ENCODE peak calls at places on chromosome 3, in seven cellular contexts. J, H, R, Z, O, F and Q are unnamed samples. For H3K27me3, the result is how much of the 10 kb centered on the place peaks cover.

GRCh38 chr3:4772171-4772804 is 206.9 kb upstream of the BHLHE40 start:
- ATAC-seq in Z (peak), H (peak), R (peak), F (peak), J (peak), O (peak), Q (peak)

GRCh38 chr3:152688313-152688712 is 146.6 kb upstream of the P2RY1 start:
- ATAC-seq in R (no peak), J (no peak), Z (no peak), O (no peak), H (no peak), F (no peak), Q (no peak)

GRCh38 chr3:44019736-44020135 is 221.9 kb upstream of the TOPAZ1 start:
- ATAC-seq in F (no peak), H (no peak), O (no peak), R (no peak), J (no peak), Z (no peak), Q (no peak)

GRCh38 chr3:54353547-54354339 is 231.4 kb downstream of the CACNA2D3 start:
- ATAC-seq in O (no peak), H (no peak), R (no peak), F (no peak), Z (no peak), J (peak), Q (no peak)

GRCh38 chr3:169147246-169148008 is 516.1 kb downstream of the MECOM start:
- ATAC-seq in H (peak), Z (peak), F (no peak), R (peak), O (peak), J (peak), Q (peak)

GRCh38 chr3:151774235-151774634 is 39.7 kb upstream of the AADAC start:
- ATAC-seq in H (no peak), F (no peak), O (no peak), Z (no peak), R (no peak), J (no peak), Q (no peak)

GRCh38 chr3:14411988-14412387 is 9.6 kb downstream of the SLC6A6 start:
- ATAC-seq in J (no peak), O (no peak), H (no peak), F (no peak), Z (no peak), R (no peak), Q (no peak)

GRCh38 chr3:106255870-106256248 is 387.0 kb upstream of the CBLB start:
- ATAC-seq in O (peak), Z (no peak), R (no peak), H (no peak), F (no peak), J (no peak), Q (no peak)

GRCh38 chr3:119541547-119541946 is 17.9 kb downstream of the CD80 start:
- ATAC-seq in Z (no peak), R (no peak), H (no peak), J (no peak), O (no peak), F (no peak), Q (no peak)

GRCh38 chr3:12670789-12671450 is 7.0 kb upstream of the RAF1 start:
- ATAC-seq in Z (peak), R (no peak), O (peak), F (no peak), J (peak), H (no peak), Q (no peak)

GRCh38 chr3:27659279-27660021 is 62.7 kb downstream of the EOMES start:
- ATAC-seq in R (peak), J (no peak), H (peak), F (peak), O (peak), Z (peak), Q (peak)

GRCh38 chr3:196181127-196181546 is 30.1 kb downstream of the ZDHHC19 start:
- ATAC-seq in Z (no peak), R (no peak), J (no peak), O (peak), H (no peak), F (no peak), Q (no peak)

GRCh38 chr3:196192036-196193001 is 18.9 kb downstream of the ZDHHC19 start:
- ATAC-seq in F (peak), R (no peak), H (peak), Z (peak), J (no peak), O (peak), Q (no peak)

GRCh38 chr3:196189608-196190347 is 21.4 kb downstream of the ZDHHC19 start:
- ATAC-seq in J (no peak), O (no peak), R (no peak), H (no peak), F (no peak), Z (no peak), Q (no peak)

GRCh38 chr3:196184881-196185280 is 26.3 kb downstream of the ZDHHC19 start:
- ATAC-seq in R (no peak), O (no peak), F (no peak), H (no peak), Z (no peak), J (no peak), Q (no peak)

GRCh38 chr3:196186661-196187573 is 24.3 kb downstream of the ZDHHC19 start:
- ATAC-seq in O (no peak), F (no peak), J (peak), H (peak), R (peak), Z (no peak), Q (no peak)
- TF ChIP-seq POLR2A in O (no peak), F (no peak), J (no peak), H (no peak), R (no peak), Z (no peak), Q (no peak)

GRCh38 chr3:137046746-137047145 is 89.0 kb downstream of the IL20RB start:
- ATAC-seq in Z (no peak), J (no peak), F (no peak), O (no peak), R (no peak), H (no peak), Q (no peak)
- H3K27me3 ChIP-seq in Z (under half), J (under half), F (under half), O (under half), R (under half), H (under half), Q (under half)

DNA sequence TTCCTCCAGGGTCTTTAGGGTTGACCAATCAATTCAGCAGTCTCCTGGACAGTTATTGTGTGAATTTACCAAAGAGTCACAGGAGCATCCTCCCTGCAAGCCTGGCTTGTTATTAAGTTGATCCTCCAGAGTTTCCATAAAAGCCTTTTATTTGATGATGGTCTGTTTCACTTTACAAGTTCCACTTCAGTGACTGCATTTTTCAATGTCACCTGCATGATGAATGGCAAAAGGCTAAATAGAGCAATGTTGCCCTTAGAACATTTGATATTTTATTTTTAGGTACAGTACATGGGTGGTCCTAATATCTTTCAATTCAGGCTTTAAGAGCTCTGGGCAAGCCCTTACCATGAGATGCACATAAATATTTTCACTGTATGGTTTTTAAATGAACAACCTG is 22.7 kb downstream of the GUCA1C start:
- ATAC-seq in R (no peak), H (no peak), Z (no peak), F (no peak), J (no peak), O (no peak), Q (no peak)
- H3K4me3 ChIP-seq in R (no peak), H (no peak), Z (no peak), F (no peak), J (no peak), O (no peak), Q (no peak)

GRCh38 chr3:123447749-123448502 is 964 bp downstream of the ADCY5 start:
- ATAC-seq in H (no peak), R (peak), Z (peak), J (no peak), O (peak), F (peak), Q (peak)
- TF ChIP-seq POLR2A in H (no peak), R (no peak), Z (no peak), J (no peak), O (no peak), F (peak), Q (peak)

GRCh38 chr3:50341537-50341936 is 901 bp upstream of the RASSF1 start:
- ATAC-seq in R (no peak), F (no peak), Z (no peak), O (no peak), H (no peak), J (no peak), Q (no peak)

GRCh38 chr3:50339485-50340196 is 995 bp downstream of the RASSF1 start:
- ATAC-seq in O (no peak), J (no peak), R (no peak), Z (no peak), F (no peak), H (no peak), Q (no peak)

GRCh38 chr3:50338989-50339388 is 1.6 kb downstream of the RASSF1 start:
- ATAC-seq in O (no peak), J (no peak), Z (no peak), H (no peak), F (no peak), R (no peak), Q (no peak)

GRCh38 chr3:50341996-50342732 is 1.5 kb upstream of the RASSF1 start:
- ATAC-seq in J (no peak), O (no peak), R (no peak), Z (no peak), H (no peak), F (no peak), Q (no peak)

DNA sequence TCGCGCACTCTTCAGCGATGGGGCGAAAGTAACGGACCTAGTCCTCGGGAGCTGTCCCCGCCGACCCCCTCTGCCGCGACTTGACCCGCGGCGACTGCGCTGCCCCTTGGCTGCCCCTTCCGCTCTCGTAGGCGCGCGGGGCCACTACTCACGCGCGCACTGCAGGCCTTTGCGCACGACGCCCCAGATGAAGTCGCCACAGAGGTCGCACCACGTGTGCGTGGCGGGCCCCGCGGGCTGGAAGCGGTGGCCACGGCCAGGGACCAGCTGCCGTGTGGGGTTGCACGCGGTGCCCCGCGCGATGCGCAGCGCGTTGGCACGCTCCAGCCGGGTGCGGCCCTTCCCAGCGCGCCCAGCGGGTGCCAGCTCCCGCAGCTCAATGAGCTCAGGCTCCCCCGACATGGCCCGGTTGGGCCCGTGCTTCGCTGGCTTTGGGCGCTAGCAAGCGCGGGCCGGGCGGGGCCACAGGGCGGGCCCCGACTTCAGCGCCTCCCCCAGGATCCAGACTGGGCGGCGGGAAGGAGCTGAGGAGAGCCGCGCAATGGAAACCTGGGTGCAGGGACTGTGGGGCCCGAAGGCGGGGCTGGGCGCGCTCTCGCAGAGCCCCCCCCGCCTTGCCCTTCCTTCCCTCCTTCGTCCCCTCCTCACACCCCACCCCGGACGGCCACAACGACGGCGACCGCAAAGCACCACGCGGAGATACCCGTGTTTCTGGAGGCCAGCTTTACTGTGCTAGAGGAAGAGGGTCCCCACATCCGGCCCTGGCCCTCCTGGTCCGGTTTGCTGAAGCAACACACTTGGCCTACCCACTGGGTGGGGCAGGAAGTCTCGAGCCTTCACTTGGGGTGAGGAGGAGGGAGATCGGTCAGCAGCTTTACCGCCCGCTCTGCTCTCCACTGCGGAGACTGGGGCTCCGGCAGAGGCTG is at the start of gene RASSF1:
- ATAC-seq in H (peak), O (peak), R (peak), F (no peak), Z (peak), J (no peak), Q (peak)
- H3K27me3 ChIP-seq in H (under half), O (under half), R (under half), F (under half), Z (under half), J (under half), Q (under half)

GRCh38 chr3:149384167-149384566 is 6.7 kb upstream of the TM4SF1 start:
- ATAC-seq in Z (no peak), O (no peak), F (no peak), H (no peak), J (no peak), R (no peak), Q (no peak)
- H3K4me3 ChIP-seq in Z (no peak), O (no peak), F (no peak), H (no peak), J (no peak), R (no peak), Q (no peak)

DNA sequence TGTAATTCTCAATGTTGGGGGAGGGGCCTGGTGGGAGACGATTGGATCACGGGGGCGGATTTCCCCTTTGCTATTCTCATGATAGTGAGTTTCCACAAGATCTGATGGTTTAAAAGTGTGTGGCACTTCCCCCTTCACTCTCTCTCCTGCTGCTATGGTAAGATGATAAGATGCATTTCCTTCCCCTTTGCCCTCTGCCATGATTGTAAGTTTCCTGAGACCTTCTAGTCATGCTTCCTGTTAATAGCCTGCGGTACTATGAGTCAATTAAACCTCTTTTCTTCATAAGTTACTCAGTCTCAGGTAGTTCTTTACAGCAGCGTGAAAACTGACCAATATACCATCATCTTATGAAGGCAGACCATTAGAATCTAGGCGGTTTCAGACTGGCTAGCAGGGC is 108.8 kb upstream of the ADAMTS9 start:
- ATAC-seq in F (no peak), J (no peak), Z (peak), O (no peak), H (no peak), R (no peak), Q (no peak)
- TF ChIP-seq POLR2A in F (no peak), J (no peak), Z (no peak), O (no peak), H (no peak), R (no peak), Q (no peak)